ENCODE peak calls at places on chromosome 15, in six cellular contexts. One of them, this sample, is unnamed.

GRCh38 chr15:23647421-23648375 is at the start of gene MAGEL2:
- DNase-seq in activated naive CD4-positive, alpha-beta T cell treated with anti-CD3 and anti-CD28 coated beads, Interleukin-2, amount 50 U/mL, for 16 hours: no peak
- DNase-seq in fibroblast of pulmonary artery: peak
- DNase-seq in iris pigment epithelial cell: no peak
- DNase-seq in Caki2: no peak
- DNase-seq in NCI-H345: no peak
- DNase-seq in this sample: no peak

GRCh38 chr15:98401029-98401428 is 247.3 kb upstream of the IGF1R start:
- DNase-seq in fibroblast of pulmonary artery: no peak
- DNase-seq in iris pigment epithelial cell: no peak
- DNase-seq in NCI-H345: no peak
- DNase-seq in activated naive CD4-positive, alpha-beta T cell treated with anti-CD3 and anti-CD28 coated beads, Interleukin-2, amount 50 U/mL, for 16 hours: no peak
- DNase-seq in Caki2: no peak
- DNase-seq in this sample: no peak

GRCh38 chr15:93143186-93143585 is 54.2 kb upstream of the RGMA start:
- DNase-seq in NCI-H345: no peak
- DNase-seq in fibroblast of pulmonary artery: no peak
- DNase-seq in iris pigment epithelial cell: no peak
- DNase-seq in Caki2: no peak
- DNase-seq in activated naive CD4-positive, alpha-beta T cell treated with anti-CD3 and anti-CD28 coated beads, Interleukin-2, amount 50 U/mL, for 16 hours: no peak
- DNase-seq in this sample: no peak

GRCh38 chr15:78419331-78419730 is 18.7 kb upstream of the IREB2 start:
- DNase-seq in fibroblast of pulmonary artery: no peak
- DNase-seq in Caki2: no peak
- DNase-seq in activated naive CD4-positive, alpha-beta T cell treated with anti-CD3 and anti-CD28 coated beads, Interleukin-2, amount 50 U/mL, for 16 hours: no peak
- DNase-seq in iris pigment epithelial cell: no peak
- DNase-seq in NCI-H345: no peak
- DNase-seq in this sample: no peak

GRCh38 chr15:100919481-100920405 is 586 bp downstream of the LRRK1 start:
- DNase-seq in Caki2: peak
- DNase-seq in activated naive CD4-positive, alpha-beta T cell treated with anti-CD3 and anti-CD28 coated beads, Interleukin-2, amount 50 U/mL, for 16 hours: peak
- DNase-seq in NCI-H345: no peak
- DNase-seq in iris pigment epithelial cell: peak
- DNase-seq in fibroblast of pulmonary artery: no peak
- DNase-seq in this sample: no peak

GRCh38 chr15:99411234-99411633 is 154.6 kb upstream of the MEF2A start:
- DNase-seq in fibroblast of pulmonary artery: no peak
- DNase-seq in iris pigment epithelial cell: no peak
- DNase-seq in Caki2: no peak
- DNase-seq in activated naive CD4-positive, alpha-beta T cell treated with anti-CD3 and anti-CD28 coated beads, Interleukin-2, amount 50 U/mL, for 16 hours: no peak
- DNase-seq in NCI-H345: no peak
- DNase-seq in this sample: no peak

GRCh38 chr15:39426552-39427532 is 154.0 kb upstream of the THBS1 start:
- DNase-seq in Caki2: no peak
- DNase-seq in activated naive CD4-positive, alpha-beta T cell treated with anti-CD3 and anti-CD28 coated beads, Interleukin-2, amount 50 U/mL, for 16 hours: peak
- DNase-seq in NCI-H345: peak
- DNase-seq in iris pigment epithelial cell: peak
- DNase-seq in fibroblast of pulmonary artery: peak
- DNase-seq in this sample: peak

GRCh38 chr15:76234337-76234889 is 76.9 kb downstream of the ETFA start:
- DNase-seq in NCI-H345: no peak
- DNase-seq in iris pigment epithelial cell: no peak
- DNase-seq in activated naive CD4-positive, alpha-beta T cell treated with anti-CD3 and anti-CD28 coated beads, Interleukin-2, amount 50 U/mL, for 16 hours: no peak
- DNase-seq in Caki2: no peak
- DNase-seq in fibroblast of pulmonary artery: no peak
- DNase-seq in this sample: no peak

GRCh38 chr15:38690221-38690620 is 125.6 kb upstream of the RASGRP1 start:
- DNase-seq in NCI-H345: no peak
- DNase-seq in iris pigment epithelial cell: no peak
- DNase-seq in activated naive CD4-positive, alpha-beta T cell treated with anti-CD3 and anti-CD28 coated beads, Interleukin-2, amount 50 U/mL, for 16 hours: no peak
- DNase-seq in Caki2: no peak
- DNase-seq in fibroblast of pulmonary artery: no peak
- DNase-seq in this sample: no peak

GRCh38 chr15:44775923-44776322 is 39.6 kb downstream of the TRIM69 start:
- DNase-seq in Caki2: no peak
- DNase-seq in fibroblast of pulmonary artery: peak
- DNase-seq in NCI-H345: peak
- DNase-seq in activated naive CD4-positive, alpha-beta T cell treated with anti-CD3 and anti-CD28 coated beads, Interleukin-2, amount 50 U/mL, for 16 hours: no peak
- DNase-seq in iris pigment epithelial cell: no peak
- DNase-seq in this sample: no peak

GRCh38 chr15:24621630-24622215 is 53.9 kb upstream of the NPAP1 start:
- DNase-seq in NCI-H345: no peak
- DNase-seq in iris pigment epithelial cell: no peak
- DNase-seq in fibroblast of pulmonary artery: no peak
- DNase-seq in Caki2: no peak
- DNase-seq in activated naive CD4-positive, alpha-beta T cell treated with anti-CD3 and anti-CD28 coated beads, Interleukin-2, amount 50 U/mL, for 16 hours: no peak
- DNase-seq in this sample: no peak

GRCh38 chr15:79965836-79966630 is 5.0 kb downstream of the BCL2A1 start:
- DNase-seq in fibroblast of pulmonary artery: no peak
- DNase-seq in iris pigment epithelial cell: peak
- DNase-seq in Caki2: peak
- DNase-seq in NCI-H345: no peak
- DNase-seq in activated naive CD4-positive, alpha-beta T cell treated with anti-CD3 and anti-CD28 coated beads, Interleukin-2, amount 50 U/mL, for 16 hours: no peak
- DNase-seq in this sample: no peak

GRCh38 chr15:40594429-40594836 is 384 bp downstream of the KNL1 start:
- DNase-seq in fibroblast of pulmonary artery: peak
- DNase-seq in Caki2: no peak
- DNase-seq in iris pigment epithelial cell: peak
- DNase-seq in NCI-H345: peak
- DNase-seq in activated naive CD4-positive, alpha-beta T cell treated with anti-CD3 and anti-CD28 coated beads, Interleukin-2, amount 50 U/mL, for 16 hours: no peak
- DNase-seq in this sample: no peak

GRCh38 chr15:42070276-42070965 is 23.9 kb downstream of the PLA2G4D start:
- DNase-seq in NCI-H345: no peak
- DNase-seq in fibroblast of pulmonary artery: no peak
- DNase-seq in activated naive CD4-positive, alpha-beta T cell treated with anti-CD3 and anti-CD28 coated beads, Interleukin-2, amount 50 U/mL, for 16 hours: no peak
- DNase-seq in iris pigment epithelial cell: no peak
- DNase-seq in Caki2: no peak
- DNase-seq in this sample: no peak

GRCh38 chr15:91199511-91199910 is 99.5 kb downstream of the SV2B start:
- DNase-seq in iris pigment epithelial cell: no peak
- DNase-seq in fibroblast of pulmonary artery: no peak
- DNase-seq in activated naive CD4-positive, alpha-beta T cell treated with anti-CD3 and anti-CD28 coated beads, Interleukin-2, amount 50 U/mL, for 16 hours: no peak
- DNase-seq in NCI-H345: no peak
- DNase-seq in Caki2: no peak
- DNase-seq in this sample: no peak

GRCh38 chr15:44064706-44065105 is 130.4 kb downstream of the FRMD5 start:
- DNase-seq in Caki2: no peak
- DNase-seq in fibroblast of pulmonary artery: no peak
- DNase-seq in iris pigment epithelial cell: no peak
- DNase-seq in NCI-H345: no peak
- DNase-seq in activated naive CD4-positive, alpha-beta T cell treated with anti-CD3 and anti-CD28 coated beads, Interleukin-2, amount 50 U/mL, for 16 hours: no peak
- DNase-seq in this sample: no peak

GRCh38 chr15:82021992-82022391 is 23.8 kb downstream of the MEX3B start:
- DNase-seq in NCI-H345: peak
- DNase-seq in fibroblast of pulmonary artery: peak
- DNase-seq in iris pigment epithelial cell: peak
- DNase-seq in activated naive CD4-positive, alpha-beta T cell treated with anti-CD3 and anti-CD28 coated beads, Interleukin-2, amount 50 U/mL, for 16 hours: no peak
- DNase-seq in Caki2: peak
- DNase-seq in this sample: no peak

This sample was measured in CD8-positive, alpha-beta memory T cell.